ENCODE peak calls at places on chromosomes 3 and 15, in four cellular contexts. X is foreskin fibroblast, C is GM19239, N is OCI-M1. Y is an unnamed sample.
A peak's percentile ranks its signal among the peaks of the same experiment; 100 is the strongest.

GRCh38 chr3:51340989-51341636 is 44.0 kb upstream of the MANF start:
- DNase-seq in X (peak; percentile 50), C (no peak), N (no peak), Y (no peak)

GRCh38 chr3:72010044-72010443 is 225.1 kb upstream of the PROK2 start:
- DNase-seq in X (peak; percentile 64), C (peak; percentile 13), N (peak; percentile 11), Y (peak; percentile 52)

GRCh38 chr3:63724987-63725386 is 72.5 kb downstream of the SNTN start:
- DNase-seq in X (peak; percentile 90), C (no peak), N (no peak), Y (no peak)

GRCh38 chr3:63135362-63135761 is 142.7 kb upstream of the SYNPR start:
- DNase-seq in X (no peak), C (no peak), N (no peak), Y (no peak)

GRCh38 chr15:66004618-66005262 is 135.4 kb downstream of the RAB11A start:
- DNase-seq in X (peak; percentile 66), C (peak; percentile 33), N (peak; percentile 46), Y (no peak)

GRCh38 chr15:84988909-84989644 is 7.4 kb downstream of the PDE8A start:
- DNase-seq in X (no peak), C (no peak), N (no peak), Y (no peak)

GRCh38 chr3:196169836-196170240 is 41.4 kb downstream of the ZDHHC19 start:
- DNase-seq in X (no peak), C (no peak), N (no peak), Y (no peak)

GRCh38 chr3:52526151-52526561 is 7.5 kb downstream of the NT5DC2 start:
- DNase-seq in X (no peak), C (no peak), N (no peak), Y (no peak)

GRCh38 chr3:23663661-23664186 is 142.0 kb upstream of the UBE2E1 start:
- DNase-seq in X (peak; percentile 40), C (no peak), N (no peak), Y (no peak)

GRCh38 chr3:48819234-48820221 is 28.1 kb downstream of the PRKAR2A start:
- DNase-seq in X (no peak), C (no peak), N (no peak), Y (no peak)

GRCh38 chr15:65377976-65378366 is at the start of gene IGDCC3:
- DNase-seq in X (peak; percentile 26), C (no peak), N (no peak), Y (no peak)

GRCh38 chr3:135325096-135325495 is 530.0 kb downstream of the EPHB1 start:
- DNase-seq in X (no peak), C (no peak), N (no peak), Y (no peak)

GRCh38 chr3:113241292-113242033 is 30.1 kb downstream of the BOC start:
- DNase-seq in X (no peak), C (no peak), N (peak; percentile 42), Y (no peak)

GRCh38 chr3:59782664-59783063 is 732.8 kb upstream of the CFAP20DC start:
- DNase-seq in X (peak; percentile 24), C (no peak), N (no peak), Y (no peak)

GRCh38 chr3:108183971-108184370 is 38.3 kb downstream of the IFT57 start:
- DNase-seq in X (peak; percentile 42), C (no peak), N (no peak), Y (no peak)

GRCh38 chr3:60017631-60018030 is 967.8 kb upstream of the CFAP20DC start:
- DNase-seq in X (no peak), C (no peak), N (peak; percentile 16), Y (peak; percentile 51)

GRCh38 chr3:9116351-9116750 is 133.1 kb downstream of the SRGAP3 start:
- DNase-seq in X (no peak), C (no peak), N (no peak), Y (no peak)

GRCh38 chr3:133162906-133163305 is 124.7 kb downstream of the TMEM108 start:
- DNase-seq in X (no peak), C (no peak), N (no peak), Y (no peak)

GRCh38 chr3:14522768-14523167 is 17.4 kb downstream of the GRIP2 start:
- DNase-seq in X (no peak), C (no peak), N (no peak), Y (no peak)

GRCh38 chr3:74075213-74075612 is 450.5 kb upstream of the PDZRN3 start:
- DNase-seq in X (no peak), C (no peak), N (no peak), Y (no peak)

GRCh38 chr15:41490355-41490754 is 3.3 kb upstream of the ITPKA start:
- DNase-seq in X (peak; percentile 95), C (no peak), N (peak; percentile 48), Y (peak; percentile 54)

GRCh38 chr3:171379281-171379680 is 80.9 kb downstream of the TNIK start:
- DNase-seq in X (peak; percentile 74), C (no peak), N (no peak), Y (no peak)

GRCh38 chr3:45055032-45055410 is 28.9 kb downstream of the CLEC3B start:
- DNase-seq in X (peak; percentile 88), C (no peak), N (peak; percentile 22), Y (no peak)

GRCh38 chr3:37247398-37248114 is 73.2 kb upstream of the LRRFIP2 start:
- DNase-seq in X (no peak), C (no peak), N (no peak), Y (no peak)

GRCh38 chr3:107928084-107928445 is 162.8 kb downstream of the CD47 start:
- DNase-seq in X (peak; percentile 70), C (no peak), N (peak; percentile 34), Y (no peak)

GRCh38 chr3:76324101-76324500 is 538.8 kb upstream of the ZNF717 start:
- DNase-seq in X (no peak), C (no peak), N (no peak), Y (no peak)

GRCh38 chr3:142273501-142273900 is 48.1 kb upstream of the GK5 start:
- DNase-seq in X (no peak), C (no peak), N (no peak), Y (no peak)

GRCh38 chr3:87855626-87856025 is 203.2 kb downstream of the CGGBP1 start:
- DNase-seq in X (peak; percentile 46), C (no peak), N (no peak), Y (no peak)

GRCh38 chr15:89196994-89197393 is 24.4 kb downstream of the RLBP1 start:
- DNase-seq in X (no peak), C (no peak), N (no peak), Y (no peak)

GRCh38 chr15:88131937-88132336 is 124.6 kb downstream of the NTRK3 start:
- DNase-seq in X (no peak), C (no peak), N (no peak), Y (no peak)

GRCh38 chr3:8809341-8809740 is 39.9 kb upstream of the OXTR start:
- DNase-seq in X (no peak), C (no peak), N (no peak), Y (no peak)

GRCh38 chr3:100093826-100094225 is 20.5 kb downstream of the FILIP1L start:
- DNase-seq in X (peak; percentile 58), C (no peak), N (no peak), Y (no peak)

Y was measured in GM12864.